ENCODE peak calls at places on chromosome 1, in eight cellular contexts. One of them, this sample, is unnamed.

GRCh38 chr1:20487236-20487590 is 1.2 kb upstream of the CAMK2N1 start:
- DNase-seq in MV-4-11: no peak
- DNase-seq in GM12865: no peak
- DNase-seq in mesendoderm: peak
- DNase-seq in GOT3: no peak
- DNase-seq in RPMI8226: no peak
- DNase-seq in stimulated activated CD8-positive, alpha-beta memory T cell treated with anti-CD3 and anti-CD28 coated beads, Interleukin-15, amount 100 ng/mL, for 1 hour: no peak
- DNase-seq in Panc1: no peak
- DNase-seq in this sample: no peak

GRCh38 chr1:160108888-160109662 is 6.5 kb upstream of the ATP1A2 start:
- DNase-seq in GOT3: no peak
- DNase-seq in RPMI8226: peak
- DNase-seq in GM12865: peak
- DNase-seq in mesendoderm: peak
- DNase-seq in MV-4-11: peak
- DNase-seq in stimulated activated CD8-positive, alpha-beta memory T cell treated with anti-CD3 and anti-CD28 coated beads, Interleukin-15, amount 100 ng/mL, for 1 hour: no peak
- DNase-seq in Panc1: no peak
- DNase-seq in this sample: peak

GRCh38 chr1:212699104-212699838 is 369 bp downstream of the BATF3 start:
- DNase-seq in Panc1: no peak
- DNase-seq in MV-4-11: peak
- DNase-seq in mesendoderm: peak
- DNase-seq in RPMI8226: peak
- DNase-seq in stimulated activated CD8-positive, alpha-beta memory T cell treated with anti-CD3 and anti-CD28 coated beads, Interleukin-15, amount 100 ng/mL, for 1 hour: no peak
- DNase-seq in GOT3: no peak
- DNase-seq in GM12865: peak
- DNase-seq in this sample: peak

GRCh38 chr1:214404571-214405213 is 123.7 kb downstream of the SMYD2 start:
- DNase-seq in Panc1: no peak
- DNase-seq in stimulated activated CD8-positive, alpha-beta memory T cell treated with anti-CD3 and anti-CD28 coated beads, Interleukin-15, amount 100 ng/mL, for 1 hour: no peak
- DNase-seq in MV-4-11: no peak
- DNase-seq in GM12865: no peak
- DNase-seq in RPMI8226: peak
- DNase-seq in GOT3: no peak
- DNase-seq in mesendoderm: peak
- DNase-seq in this sample: no peak

GRCh38 chr1:207962716-207963428 is 51.9 kb upstream of the CD34 start:
- DNase-seq in GOT3: no peak
- DNase-seq in stimulated activated CD8-positive, alpha-beta memory T cell treated with anti-CD3 and anti-CD28 coated beads, Interleukin-15, amount 100 ng/mL, for 1 hour: peak
- DNase-seq in mesendoderm: peak
- DNase-seq in MV-4-11: no peak
- DNase-seq in Panc1: no peak
- DNase-seq in RPMI8226: no peak
- DNase-seq in GM12865: peak
- DNase-seq in this sample: peak

GRCh38 chr1:58576727-58577675 is at the start of gene TACSTD2:
- DNase-seq in Panc1: no peak
- DNase-seq in mesendoderm: peak
- DNase-seq in GOT3: no peak
- DNase-seq in GM12865: no peak
- DNase-seq in MV-4-11: no peak
- DNase-seq in RPMI8226: no peak
- DNase-seq in stimulated activated CD8-positive, alpha-beta memory T cell treated with anti-CD3 and anti-CD28 coated beads, Interleukin-15, amount 100 ng/mL, for 1 hour: no peak
- DNase-seq in this sample: peak

GRCh38 chr1:85544689-85545203 is 35.8 kb upstream of the CCN1 start:
- DNase-seq in GM12865: no peak
- DNase-seq in Panc1: peak
- DNase-seq in mesendoderm: peak
- DNase-seq in GOT3: no peak
- DNase-seq in stimulated activated CD8-positive, alpha-beta memory T cell treated with anti-CD3 and anti-CD28 coated beads, Interleukin-15, amount 100 ng/mL, for 1 hour: no peak
- DNase-seq in RPMI8226: no peak
- DNase-seq in MV-4-11: no peak
- DNase-seq in this sample: peak

GRCh38 chr1:150995896-150996295 is 10.8 kb downstream of the MINDY1 start:
- DNase-seq in GOT3: no peak
- DNase-seq in MV-4-11: peak
- DNase-seq in Panc1: no peak
- DNase-seq in GM12865: peak
- DNase-seq in stimulated activated CD8-positive, alpha-beta memory T cell treated with anti-CD3 and anti-CD28 coated beads, Interleukin-15, amount 100 ng/mL, for 1 hour: no peak
- DNase-seq in mesendoderm: peak
- DNase-seq in RPMI8226: no peak
- DNase-seq in this sample: peak

GRCh38 chr1:87402192-87403046 is 73.7 kb downstream of the LMO4 start:
- DNase-seq in stimulated activated CD8-positive, alpha-beta memory T cell treated with anti-CD3 and anti-CD28 coated beads, Interleukin-15, amount 100 ng/mL, for 1 hour: no peak
- DNase-seq in GM12865: no peak
- DNase-seq in MV-4-11: peak
- DNase-seq in Panc1: no peak
- DNase-seq in mesendoderm: no peak
- DNase-seq in RPMI8226: no peak
- DNase-seq in GOT3: no peak
- DNase-seq in this sample: peak

GRCh38 chr1:232538943-232539302 is 91.0 kb downstream of the SIPA1L2 start:
- DNase-seq in Panc1: no peak
- DNase-seq in GOT3: no peak
- DNase-seq in mesendoderm: no peak
- DNase-seq in GM12865: no peak
- DNase-seq in RPMI8226: peak
- DNase-seq in stimulated activated CD8-positive, alpha-beta memory T cell treated with anti-CD3 and anti-CD28 coated beads, Interleukin-15, amount 100 ng/mL, for 1 hour: no peak
- DNase-seq in MV-4-11: no peak
- DNase-seq in this sample: no peak

GRCh38 chr1:79353224-79353623 is 346.7 kb upstream of the ADGRL4 start:
- DNase-seq in GM12865: peak
- DNase-seq in stimulated activated CD8-positive, alpha-beta memory T cell treated with anti-CD3 and anti-CD28 coated beads, Interleukin-15, amount 100 ng/mL, for 1 hour: no peak
- DNase-seq in RPMI8226: peak
- DNase-seq in mesendoderm: peak
- DNase-seq in GOT3: no peak
- DNase-seq in MV-4-11: peak
- DNase-seq in Panc1: no peak
- DNase-seq in this sample: peak

GRCh38 chr1:85550784-85551516 is 29.6 kb upstream of the CCN1 start:
- DNase-seq in MV-4-11: no peak
- DNase-seq in RPMI8226: no peak
- DNase-seq in GM12865: no peak
- DNase-seq in GOT3: no peak
- DNase-seq in Panc1: peak
- DNase-seq in stimulated activated CD8-positive, alpha-beta memory T cell treated with anti-CD3 and anti-CD28 coated beads, Interleukin-15, amount 100 ng/mL, for 1 hour: no peak
- DNase-seq in mesendoderm: no peak
- DNase-seq in this sample: peak

GRCh38 chr1:15850450-15851079 is 3.1 kb downstream of the SPEN start:
- DNase-seq in GM12865: no peak
- DNase-seq in MV-4-11: no peak
- DNase-seq in GOT3: no peak
- DNase-seq in RPMI8226: no peak
- DNase-seq in stimulated activated CD8-positive, alpha-beta memory T cell treated with anti-CD3 and anti-CD28 coated beads, Interleukin-15, amount 100 ng/mL, for 1 hour: no peak
- DNase-seq in mesendoderm: no peak
- DNase-seq in Panc1: no peak
- DNase-seq in this sample: peak

GRCh38 chr1:184792450-184792969 is 37.9 kb upstream of the EDEM3 start:
- DNase-seq in mesendoderm: no peak
- DNase-seq in stimulated activated CD8-positive, alpha-beta memory T cell treated with anti-CD3 and anti-CD28 coated beads, Interleukin-15, amount 100 ng/mL, for 1 hour: no peak
- DNase-seq in GOT3: peak
- DNase-seq in GM12865: no peak
- DNase-seq in RPMI8226: no peak
- DNase-seq in Panc1: peak
- DNase-seq in MV-4-11: peak
- DNase-seq in this sample: peak

GRCh38 chr1:20443703-20444587 is 42.1 kb downstream of the CAMK2N1 start:
- DNase-seq in GOT3: no peak
- DNase-seq in Panc1: no peak
- DNase-seq in GM12865: no peak
- DNase-seq in MV-4-11: no peak
- DNase-seq in stimulated activated CD8-positive, alpha-beta memory T cell treated with anti-CD3 and anti-CD28 coated beads, Interleukin-15, amount 100 ng/mL, for 1 hour: no peak
- DNase-seq in mesendoderm: peak
- DNase-seq in RPMI8226: no peak
- DNase-seq in this sample: no peak

GRCh38 chr1:216836316-216836715 is 113.1 kb upstream of the ESRRG start:
- DNase-seq in GM12865: no peak
- DNase-seq in MV-4-11: no peak
- DNase-seq in mesendoderm: no peak
- DNase-seq in Panc1: no peak
- DNase-seq in stimulated activated CD8-positive, alpha-beta memory T cell treated with anti-CD3 and anti-CD28 coated beads, Interleukin-15, amount 100 ng/mL, for 1 hour: no peak
- DNase-seq in GOT3: no peak
- DNase-seq in RPMI8226: no peak
- DNase-seq in this sample: no peak

GRCh38 chr1:230909974-230910754 is 41.8 kb upstream of the C1orf198 start:
- DNase-seq in MV-4-11: no peak
- DNase-seq in GM12865: no peak
- DNase-seq in stimulated activated CD8-positive, alpha-beta memory T cell treated with anti-CD3 and anti-CD28 coated beads, Interleukin-15, amount 100 ng/mL, for 1 hour: no peak
- DNase-seq in RPMI8226: no peak
- DNase-seq in GOT3: no peak
- DNase-seq in mesendoderm: no peak
- DNase-seq in Panc1: no peak
- DNase-seq in this sample: no peak

GRCh38 chr1:118100686-118101300 is 84.2 kb downstream of the SPAG17 start:
- DNase-seq in GOT3: no peak
- DNase-seq in Panc1: no peak
- DNase-seq in mesendoderm: no peak
- DNase-seq in RPMI8226: no peak
- DNase-seq in GM12865: no peak
- DNase-seq in stimulated activated CD8-positive, alpha-beta memory T cell treated with anti-CD3 and anti-CD28 coated beads, Interleukin-15, amount 100 ng/mL, for 1 hour: no peak
- DNase-seq in MV-4-11: no peak
- DNase-seq in this sample: peak

GRCh38 chr1:235821361-235821981 is 45.2 kb downstream of the LYST start:
- DNase-seq in GOT3: no peak
- DNase-seq in GM12865: no peak
- DNase-seq in Panc1: no peak
- DNase-seq in mesendoderm: no peak
- DNase-seq in RPMI8226: no peak
- DNase-seq in MV-4-11: no peak
- DNase-seq in stimulated activated CD8-positive, alpha-beta memory T cell treated with anti-CD3 and anti-CD28 coated beads, Interleukin-15, amount 100 ng/mL, for 1 hour: no peak
- DNase-seq in this sample: peak

This sample was measured in GM23248.